ENCODE peak calls at places on chromosomes 1 and 21, in eight cellular contexts. T, J, N, H, R, B, W and K are unnamed samples.

GRCh38 chr1:83673287-83673686 is 325.6 kb downstream of the TTLL7 start:
- DNase-seq in N (no peak), J (no peak), W (no peak), H (no peak), B (no peak), R (no peak), T (no peak), K (no peak)

GRCh38 chr21:31326478-31327247 is 17.4 kb downstream of the TIAM1 start:
- DNase-seq in R (no peak), T (no peak), H (no peak), W (no peak), B (no peak), N (no peak), J (no peak), K (no peak)

GRCh38 chr21:37562920-37563640 is 196.5 kb downstream of the DYRK1A start:
- DNase-seq in R (no peak), J (no peak), N (peak; percentile 48), H (no peak), W (peak; percentile 64), T (no peak), B (peak; percentile 50), K (no peak)

GRCh38 chr1:78340006-78340405 is 150.8 kb upstream of the PTGFR start:
- DNase-seq in N (no peak), W (no peak), J (no peak), H (no peak), B (no peak), R (no peak), T (no peak), K (no peak)

GRCh38 chr1:181347495-181348390 is 135.6 kb upstream of the CACNA1E start:
- DNase-seq in J (no peak), H (no peak), B (no peak), W (no peak), R (no peak), T (no peak), N (no peak), K (peak; percentile 45)

GRCh38 chr1:162168261-162168660 is 98.8 kb downstream of the NOS1AP start:
- DNase-seq in T (no peak), J (no peak), W (no peak), B (no peak), N (no peak), R (no peak), H (no peak), K (no peak)

GRCh38 chr1:33326690-33327300 is 5.9 kb upstream of the A3GALT2 start:
- DNase-seq in R (no peak), W (no peak), B (no peak), N (no peak), H (peak; percentile 58), J (no peak), T (no peak), K (no peak)

GRCh38 chr1:15962671-15963362 is 13.1 kb downstream of the ZBTB17 start:
- DNase-seq in R (no peak), N (no peak), J (no peak), B (no peak), H (no peak), T (no peak), W (no peak), K (no peak)

GRCh38 chr1:16266411-16267118 is 29.6 kb upstream of the CPLANE2 start:
- DNase-seq in W (no peak), H (no peak), N (no peak), J (no peak), B (no peak), R (no peak), T (no peak), K (no peak)

GRCh38 chr1:215022723-215023122 is 59.8 kb upstream of the KCNK2 start:
- DNase-seq in W (no peak), T (no peak), H (no peak), R (no peak), B (no peak), N (no peak), J (no peak), K (no peak)

GRCh38 chr1:36765785-36766300 is 268.5 kb downstream of the GRIK3 start:
- DNase-seq in J (no peak), R (peak; percentile 56), W (no peak), H (no peak), T (no peak), B (no peak), N (no peak), K (no peak)

GRCh38 chr1:2251786-2252185 is 23.7 kb downstream of the SKI start:
- DNase-seq in J (no peak), B (no peak), R (no peak), T (no peak), W (no peak), H (peak; percentile 79), N (peak; percentile 86), K (no peak)

GRCh38 chr1:5415621-5416020 is 576.6 kb downstream of the NPHP4 start:
- DNase-seq in R (peak; percentile 52), B (no peak), J (no peak), H (no peak), T (no peak), W (no peak), N (no peak), K (no peak)

GRCh38 chr1:93810316-93810715 is 68.7 kb downstream of the DNTTIP2 start:
- DNase-seq in J (no peak), W (no peak), B (no peak), N (no peak), R (no peak), H (no peak), T (no peak), K (no peak)

GRCh38 chr1:67850611-67851075 is 17.4 kb upstream of the GNG12 start:
- DNase-seq in W (peak; percentile 90), J (peak; percentile 55), T (no peak), H (no peak), N (peak; percentile 79), R (no peak), B (no peak), K (no peak)

GRCh38 chr1:7408771-7409150 is 362.3 kb upstream of the VAMP3 start:
- DNase-seq in B (no peak), T (no peak), H (no peak), J (no peak), W (no peak), R (no peak), N (no peak), K (no peak)

GRCh38 chr21:31182231-31183129 is 144.2 kb upstream of the KRTAP19-8 start:
- DNase-seq in T (peak; percentile 59), R (no peak), B (peak; percentile 61), J (no peak), W (no peak), N (no peak), H (no peak), K (peak; percentile 66)

GRCh38 chr1:162072770-162073169 is 3.3 kb downstream of the NOS1AP start:
- DNase-seq in H (no peak), B (no peak), N (no peak), J (no peak), W (no peak), T (no peak), R (no peak), K (no peak)

GRCh38 chr1:147504801-147505303 is 36.4 kb upstream of the BCL9 start:
- DNase-seq in J (no peak), T (no peak), N (peak; percentile 45), R (peak; percentile 89), H (no peak), B (no peak), W (no peak), K (no peak)

GRCh38 chr1:116504308-116505156 is 66.3 kb downstream of the CD58 start:
- DNase-seq in W (peak; percentile 92), H (peak; percentile 89), J (peak; percentile 8), N (peak; percentile 80), R (no peak), T (peak; percentile 74), B (peak; percentile 94), K (peak; percentile 88)

GRCh38 chr1:8113257-8114220 is 87.4 kb upstream of the ERRFI1 start:
- DNase-seq in H (no peak), W (no peak), R (no peak), T (no peak), N (peak; percentile 28), J (no peak), B (no peak), K (no peak)

GRCh38 chr1:95127380-95127779 is 10.2 kb downstream of the TLCD4 start:
- DNase-seq in T (no peak), B (no peak), J (no peak), R (no peak), N (no peak), W (no peak), H (no peak), K (no peak)
- H3K9me3 ChIP-seq in T (no peaks in the 10 kb centered on the region), B (no peaks in the 10 kb centered on the region), J (no peaks in the 10 kb centered on the region), R (no peaks in the 10 kb centered on the region), N (no peaks in the 10 kb centered on the region), W (no peaks in the 10 kb centered on the region), H (no peaks in the 10 kb centered on the region), K (no peaks in the 10 kb centered on the region)

GRCh38 chr1:223770621-223771315 is 58.4 kb downstream of the CAPN2 start:
- DNase-seq in N (no peak), H (no peak), T (no peak), W (no peak), J (no peak), B (no peak), R (no peak), K (no peak)

GRCh38 chr1:223761416-223761815 is 49.1 kb downstream of the CAPN2 start:
- DNase-seq in J (no peak), R (no peak), H (no peak), W (no peak), B (no peak), T (no peak), N (no peak), K (no peak)

GRCh38 chr1:223763881-223764280 is 51.5 kb downstream of the CAPN2 start:
- DNase-seq in T (no peak), N (no peak), W (no peak), R (no peak), B (no peak), H (no peak), J (no peak), K (no peak)

GRCh38 chr1:223765036-223765718 is 52.8 kb downstream of the CAPN2 start:
- DNase-seq in R (peak; percentile 39), T (no peak), J (no peak), H (no peak), N (peak; percentile 84), B (no peak), W (no peak), K (no peak)

GRCh38 chr1:223765719-223766340 is 53.5 kb downstream of the CAPN2 start:
- DNase-seq in J (no peak), R (no peak), T (no peak), W (no peak), H (no peak), N (no peak), B (no peak), K (no peak)
- H3K27ac ChIP-seq in J (no peak overlapping the region), R (no peak overlapping the region), T (no peak overlapping the region), W (no peak overlapping the region), H (no peak overlapping the region), N (peak overlapping the region; percentile 4), B (no peak overlapping the region), K (no peak overlapping the region)

GRCh38 chr1:238653693-238654321 is 732.6 kb upstream of the CHRM3 start:
- DNase-seq in T (no peak), H (no peak), J (no peak), N (no peak), R (no peak), W (no peak), B (no peak), K (no peak)
- H3K9me3 ChIP-seq in T (no peaks in the 10 kb centered on the region), H (no peaks in the 10 kb centered on the region), J (no peaks in the 10 kb centered on the region), N (no peaks in the 10 kb centered on the region), R (no peaks in the 10 kb centered on the region), W (no peaks in the 10 kb centered on the region), B (no peaks in the 10 kb centered on the region), K (no peaks in the 10 kb centered on the region)

DNA sequence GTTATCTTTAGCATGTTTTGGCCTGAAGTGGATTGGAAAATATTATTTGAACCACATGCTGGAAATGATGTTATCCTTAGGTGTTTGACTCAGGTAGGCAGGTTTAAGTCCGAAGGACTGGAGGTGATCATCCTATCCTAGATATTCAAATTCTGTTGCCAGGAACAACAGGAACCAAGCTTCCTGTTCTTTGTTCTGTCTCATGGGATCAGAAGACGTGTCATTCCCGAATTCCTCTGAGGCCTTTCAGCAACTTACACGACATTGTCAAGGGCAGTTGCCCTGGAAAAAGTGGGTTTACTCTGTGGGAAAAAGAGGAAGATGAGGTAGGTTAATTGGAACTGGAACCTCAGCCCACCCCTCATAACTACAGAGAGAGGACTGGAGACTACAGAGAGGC is 36.6 kb downstream of the SLAMF6 start:
- DNase-seq in R (no peak), N (no peak), B (no peak), J (no peak), T (no peak), H (no peak), W (no peak), K (no peak)
- H3K27ac ChIP-seq in R (no peak overlapping the region), N (no peak overlapping the region), B (no peak overlapping the region), J (no peak overlapping the region), T (no peak overlapping the region), H (no peak overlapping the region), W (no peak overlapping the region), K (no peak overlapping the region)